ENCODE peak calls at places on chromosome 13, in six cellular contexts. One of them, this sample, is unnamed.

GRCh38 chr13:100361504-100361903 is 227.1 kb downstream of the GGACT start:
- DNase-seq in NCI-H1092: no peak
- DNase-seq in tibial artery: no peak
- DNase-seq in KG1: no peak
- DNase-seq in HT1080: no peak
- DNase-seq in AG09319: no peak
- DNase-seq in this sample: no peak

GRCh38 chr13:31982540-31982939 is 49.0 kb upstream of the FRY start:
- DNase-seq in NCI-H1092: peak; percentile 42
- DNase-seq in HT1080: peak; percentile 86
- DNase-seq in tibial artery: peak; percentile 84
- DNase-seq in AG09319: peak; percentile 46
- DNase-seq in KG1: no peak
- DNase-seq in this sample: no peak

GRCh38 chr13:94228781-94229180 is 250.7 kb downstream of the DCT start:
- DNase-seq in tibial artery: no peak
- DNase-seq in HT1080: no peak
- DNase-seq in KG1: no peak
- DNase-seq in AG09319: no peak
- DNase-seq in NCI-H1092: no peak
- DNase-seq in this sample: no peak

GRCh38 chr13:107480130-107480529 is 735.2 kb downstream of the LIG4 start:
- DNase-seq in AG09319: no peak
- DNase-seq in tibial artery: no peak
- DNase-seq in KG1: no peak
- DNase-seq in NCI-H1092: no peak
- DNase-seq in HT1080: no peak
- DNase-seq in this sample: no peak

GRCh38 chr13:97946951-97947588 is 6.4 kb upstream of the IPO5 start:
- DNase-seq in tibial artery: no peak
- DNase-seq in AG09319: peak; percentile 48
- DNase-seq in HT1080: peak; percentile 85
- DNase-seq in KG1: no peak
- DNase-seq in NCI-H1092: no peak
- DNase-seq in this sample: no peak

GRCh38 chr13:114107686-114108081 is 24.7 kb downstream of the RASA3 start:
- DNase-seq in KG1: no peak
- DNase-seq in AG09319: peak; percentile 55
- DNase-seq in tibial artery: peak; percentile 17
- DNase-seq in HT1080: peak; percentile 75
- DNase-seq in NCI-H1092: peak; percentile 76
- DNase-seq in this sample: no peak

GRCh38 chr13:45361596-45362206 is 20.7 kb upstream of the TPT1 start:
- DNase-seq in NCI-H1092: no peak
- DNase-seq in KG1: no peak
- DNase-seq in AG09319: no peak
- DNase-seq in tibial artery: no peak
- DNase-seq in HT1080: peak; percentile 85
- DNase-seq in this sample: no peak

GRCh38 chr13:83503424-83503823 is 378.9 kb downstream of the SLITRK1 start:
- DNase-seq in tibial artery: no peak
- DNase-seq in AG09319: no peak
- DNase-seq in NCI-H1092: no peak
- DNase-seq in HT1080: peak; percentile 52
- DNase-seq in KG1: no peak
- DNase-seq in this sample: no peak

GRCh38 chr13:83895994-83896580 is 13.8 kb upstream of the SLITRK1 start:
- DNase-seq in KG1: no peak
- DNase-seq in AG09319: no peak
- DNase-seq in tibial artery: no peak
- DNase-seq in HT1080: peak; percentile 99
- DNase-seq in NCI-H1092: no peak
- DNase-seq in this sample: no peak

GRCh38 chr13:21673592-21674270 is 2.9 kb downstream of the FGF9 start:
- DNase-seq in KG1: peak; percentile 46
- DNase-seq in HT1080: no peak
- DNase-seq in tibial artery: no peak
- DNase-seq in NCI-H1092: peak; percentile 56
- DNase-seq in AG09319: no peak
- DNase-seq in this sample: no peak

GRCh38 chr13:50119593-50119992 is 104.3 kb downstream of the KCNRG start:
- DNase-seq in NCI-H1092: no peak
- DNase-seq in KG1: no peak
- DNase-seq in tibial artery: no peak
- DNase-seq in HT1080: no peak
- DNase-seq in AG09319: no peak
- DNase-seq in this sample: no peak

GRCh38 chr13:46496086-46496485 is 56.9 kb upstream of the LRCH1 start:
- DNase-seq in HT1080: no peak
- DNase-seq in AG09319: no peak
- DNase-seq in KG1: no peak
- DNase-seq in NCI-H1092: no peak
- DNase-seq in tibial artery: no peak
- DNase-seq in this sample: no peak

GRCh38 chr13:75316427-75316826 is 165.5 kb downstream of the TBC1D4 start:
- DNase-seq in NCI-H1092: no peak
- DNase-seq in HT1080: peak; percentile 27
- DNase-seq in tibial artery: no peak
- DNase-seq in KG1: no peak
- DNase-seq in AG09319: no peak
- DNase-seq in this sample: no peak

GRCh38 chr13:101523732-101524131 is 71.3 kb downstream of the ITGBL1 start:
- DNase-seq in HT1080: peak; percentile 96
- DNase-seq in NCI-H1092: peak; percentile 38
- DNase-seq in KG1: no peak
- DNase-seq in tibial artery: peak; percentile 60
- DNase-seq in AG09319: no peak
- DNase-seq in this sample: no peak

GRCh38 chr13:28558126-28558525 is 63.2 kb upstream of the FLT1 start:
- DNase-seq in KG1: no peak
- DNase-seq in HT1080: no peak
- DNase-seq in AG09319: peak; percentile 83
- DNase-seq in NCI-H1092: no peak
- DNase-seq in tibial artery: no peak
- DNase-seq in this sample: no peak